ENCODE peak calls at places on chromosomes 13 and 19, in five cellular contexts. P, L, H, I and R are unnamed samples.

GRCh38 chr13:51874651-51875050 is 12.9 kb downstream of the CCDC70 start:
- DNase-seq in P (no peak), H (no peak), L (no peak), I (no peak), R (no peak)

GRCh38 chr19:51354742-51355148 is 11.4 kb downstream of the ETFB start:
- DNase-seq in L (no peak), P (peak; percentile 81), I (no peak), H (no peak), R (peak; percentile 60)

GRCh38 chr19:52637718-52638585 is at the start of gene ZNF83:
- DNase-seq in L (peak; percentile 98), H (peak; percentile 77), P (peak; percentile 99), I (peak; percentile 65), R (peak; percentile 100)

GRCh38 chr13:99525967-99526366 is 24.7 kb downstream of the TM9SF2 start:
- DNase-seq in H (no peak), I (no peak), L (no peak), P (no peak), R (no peak)

GRCh38 chr19:44927746-44928145 is 13.3 kb downstream of the APOC1 start:
- DNase-seq in I (no peak), L (no peak), P (no peak), H (no peak), R (no peak)

GRCh38 chr13:69418319-69418718 is 689.3 kb upstream of the ATXN8OS start:
- DNase-seq in H (no peak), L (no peak), I (no peak), P (peak; percentile 35), R (no peak)

GRCh38 chr19:6739390-6739883 is at the start of gene TRIP10:
- DNase-seq in I (no peak), H (no peak), L (peak; percentile 87), P (peak; percentile 84), R (peak; percentile 77)

GRCh38 chr19:5352229-5352763 is 11.7 kb upstream of the PTPRS start:
- DNase-seq in P (peak; percentile 68), L (no peak), H (no peak), I (no peak), R (no peak)

GRCh38 chr13:100954430-100955361 is 280.1 kb upstream of the TMTC4 start:
- DNase-seq in H (no peak), L (no peak), I (no peak), P (no peak), R (no peak)

GRCh38 chr13:32232263-32232662 is 82.9 kb downstream of the ZAR1L start:
- DNase-seq in P (no peak), H (no peak), I (no peak), L (no peak), R (no peak)
- TF ChIP-seq CREB1 in P (no peak), H (no peak), I (no peak), L (no peak), R (no peak)

GRCh38 chr13:41791056-41791455 is 169.9 kb downstream of the VWA8 start:
- DNase-seq in H (no peak), P (no peak), L (no peak), I (no peak), R (no peak)
- TF ChIP-seq CREB1 in H (no peak), P (no peak), L (no peak), I (no peak), R (no peak)

GRCh38 chr13:107554355-107554905 is 660.9 kb downstream of the LIG4 start:
- DNase-seq in L (no peak), I (no peak), P (no peak), H (no peak), R (no peak)
- TF ChIP-seq CREB1 in L (no peak), I (no peak), P (no peak), H (no peak), R (no peak)

GRCh38 chr19:50061650-50062049 is 35.8 kb downstream of the ZNF473 start:
- DNase-seq in H (no peak), P (no peak), L (no peak), I (no peak), R (no peak)
- TF ChIP-seq CREB1 in H (no peak), P (no peak), L (no peak), I (no peak), R (no peak)

DNA sequence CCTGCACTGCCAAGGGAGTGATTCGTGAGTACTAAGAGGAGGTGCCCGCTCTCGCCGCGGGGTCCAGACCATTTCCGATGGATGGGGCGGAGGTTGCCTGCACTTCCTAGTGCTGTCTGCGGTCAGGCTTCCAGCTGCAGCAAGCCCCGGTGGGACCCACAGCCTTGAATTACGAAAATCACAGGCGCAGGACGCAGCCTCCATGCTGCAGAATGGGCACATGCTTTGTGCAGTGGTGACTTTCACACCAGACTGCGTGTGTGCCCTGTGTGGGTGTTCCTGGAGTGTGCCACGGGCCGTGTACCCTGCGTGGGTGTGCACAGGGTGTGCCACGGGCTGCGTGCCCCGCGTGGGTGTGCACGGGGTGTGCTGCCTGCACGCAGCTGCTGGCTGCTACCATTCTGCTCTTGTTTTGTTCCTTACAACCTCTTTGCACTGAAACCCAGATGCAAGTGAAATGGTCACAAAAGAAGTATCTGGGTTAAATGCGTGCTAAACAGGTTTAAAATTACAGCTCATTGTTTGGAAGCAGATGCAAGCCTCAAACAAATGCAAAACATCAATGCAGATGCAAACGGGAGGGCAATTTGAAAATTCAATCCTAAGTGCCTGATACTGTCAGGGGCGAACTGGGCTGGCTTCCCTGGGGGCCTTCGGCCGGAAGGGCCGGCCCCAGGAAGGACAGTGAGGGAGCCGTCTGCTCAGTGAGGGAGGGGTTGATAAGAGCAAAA is 221.2 kb upstream of the SOX1 start:
- DNase-seq in I (no peak), H (peak; percentile 64), L (no peak), P (peak; percentile 82), R (peak; percentile 57)
- TF ChIP-seq CREB1 in I (no peak), H (no peak), L (no peak), P (no peak), R (no peak)

GRCh38 chr19:9811139-9811538 is 7.7 kb downstream of the FBXL12 start:
- DNase-seq in I (no peak), L (no peak), H (no peak), P (no peak), R (no peak)

GRCh38 chr19:9806781-9807180 is 12.1 kb downstream of the FBXL12 start:
- DNase-seq in P (no peak), L (no peak), H (no peak), I (no peak), R (no peak)

GRCh38 chr19:9808855-9809646 is 9.8 kb downstream of the FBXL12 start:
- DNase-seq in P (no peak), L (no peak), H (no peak), I (no peak), R (no peak)
- TF ChIP-seq CREB1 in P (no peak), L (no peak), H (no peak), I (no peak), R (no peak)

GRCh38 chr13:112724788-112725345 is 35.0 kb downstream of the ATP11A start:
- DNase-seq in P (no peak), L (no peak), I (no peak), H (no peak), R (peak; percentile 8)

GRCh38 chr13:112726018-112726767 is 36.4 kb downstream of the ATP11A start:
- DNase-seq in I (no peak), P (no peak), H (no peak), L (no peak), R (no peak)

GRCh38 chr13:112723771-112724170 is 33.9 kb downstream of the ATP11A start:
- DNase-seq in I (no peak), P (no peak), L (no peak), H (no peak), R (peak; percentile 5)

GRCh38 chr13:112727581-112727980 is 37.7 kb downstream of the ATP11A start:
- DNase-seq in P (peak; percentile 40), L (no peak), H (no peak), I (no peak), R (no peak)

DNA sequence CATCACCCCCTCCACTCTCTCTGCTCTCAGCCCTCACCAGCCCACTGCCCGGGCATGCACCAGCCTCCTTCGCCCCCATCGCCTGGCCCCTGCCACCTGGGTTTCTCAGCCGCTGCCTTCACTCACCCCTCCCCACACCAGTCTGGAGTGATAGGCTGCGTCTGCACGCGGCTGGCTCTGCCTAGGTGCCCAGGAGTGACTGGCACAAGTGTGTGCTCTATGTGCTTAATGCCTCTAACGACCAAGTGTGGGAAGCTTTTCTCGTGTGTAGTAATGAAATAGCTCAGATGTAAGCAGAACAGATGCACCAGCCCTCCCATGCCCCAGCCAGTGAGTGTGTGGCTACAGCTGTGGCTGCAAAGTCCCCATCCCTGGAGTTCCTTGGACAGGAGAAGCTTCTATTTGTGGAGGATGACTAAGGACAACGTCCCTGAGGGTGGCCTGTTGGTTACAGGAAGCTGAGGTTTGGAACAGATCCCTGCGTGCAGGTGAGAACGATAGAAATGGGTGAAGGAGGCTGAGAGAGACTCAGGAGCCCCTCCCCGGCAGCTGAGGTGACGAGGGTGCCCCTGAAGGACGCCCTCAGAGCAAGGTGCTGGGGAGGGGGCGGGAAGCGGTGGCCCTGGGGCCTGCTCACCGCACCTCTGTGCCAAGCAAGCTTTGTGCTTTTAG is 35.6 kb downstream of the ATP11A start:
- DNase-seq in L (no peak), H (no peak), P (no peak), I (peak; percentile 24), R (no peak)
- TF ChIP-seq CREB1 in L (no peak), H (no peak), P (no peak), I (no peak), R (no peak)